ENCODE peak calls at places on chromosomes 16 and 17, in nine cellular contexts. K is AG04450, J is NCI-H1092 treated with DMSO at 0.1 percent for 48 hours, G is mucosa of gallbladder, N is IMR-90, F is heart right ventricle, W is NCI-H2081, I is GM23248, Q is left ventricle myocardium inferior. E is an unnamed sample.

GRCh38 chr16:73197598-73197997 is 149.7 kb upstream of the ZFHX3 start:
- DNase-seq in G (no peak), Q (no peak), F (no peak), I (no peak), K (no peak), J (no peak), W (no peak), N (no peak), E (no peak)

GRCh38 chr17:17073627-17074521 is 31.6 kb downstream of the MPRIP start:
- DNase-seq in K (no peak), F (no peak), W (no peak), N (peak; percentile 15), J (no peak), I (peak; percentile 75), G (no peak), Q (peak; percentile 10), E (peak; percentile 60)

GRCh38 chr16:89723279-89724250 is 2.2 kb downstream of the ZNF276 start:
- DNase-seq in G (peak; percentile 44), F (peak; percentile 70), J (no peak), K (no peak), I (peak; percentile 40), Q (peak; percentile 62), N (peak; percentile 14), W (no peak), E (peak; percentile 79)

GRCh38 chr17:67779098-67779672 is 46.1 kb upstream of the BPTF start:
- DNase-seq in G (peak; percentile 34), F (peak; percentile 53), I (peak; percentile 47), W (no peak), N (peak; percentile 61), Q (peak; percentile 42), K (no peak), J (no peak), E (peak; percentile 79)

GRCh38 chr16:84254080-84254479 is 14.3 kb upstream of the KCNG4 start:
- DNase-seq in G (no peak), W (no peak), K (no peak), N (no peak), F (no peak), I (no peak), J (no peak), Q (no peak), E (no peak)

GRCh38 chr17:40536731-40537171 is 28.5 kb downstream of the CCR7 start:
- DNase-seq in F (no peak), I (peak; percentile 76), W (no peak), G (no peak), K (no peak), Q (no peak), J (no peak), N (peak; percentile 75), E (peak; percentile 61)

GRCh38 chr17:15039366-15039765 is 225.8 kb downstream of the PMP22 start:
- DNase-seq in N (no peak), F (no peak), W (no peak), J (no peak), K (no peak), Q (no peak), G (no peak), I (peak; percentile 13), E (no peak)

GRCh38 chr17:4176803-4177472 is 33.9 kb downstream of the CYB5D2 start:
- DNase-seq in I (no peak), K (no peak), N (no peak), Q (no peak), J (no peak), G (no peak), W (no peak), F (no peak), E (no peak)

GRCh38 chr16:8741636-8742427 is 55.6 kb downstream of the TMEM186 start:
- DNase-seq in F (no peak), I (no peak), K (no peak), G (no peak), J (no peak), W (no peak), Q (no peak), N (no peak), E (no peak)

GRCh38 chr16:20768121-20768520 is 4.3 kb downstream of the ACSM3 start:
- DNase-seq in Q (no peak), F (no peak), W (no peak), N (no peak), I (no peak), K (no peak), J (no peak), G (no peak), E (no peak)

E was measured in right cardiac atrium.